ENCODE peak calls at places on chromosomes 3 and 15, in eight cellular contexts. One of them, this sample, is unnamed.
A peak's percentile ranks its signal among the peaks of the same experiment; 100 is the strongest.

GRCh38 chr3:172355836-172356235 is 92.4 kb downstream of the GHSR start:
- DNase-seq in activated CD4-positive, alpha-beta T cell treated with anti-CD3 and anti-CD28 coated beads, Interleukin-2, amount 50 U/mL, for 24 hours: no peak
- DNase-seq in CD4-positive, alpha-beta T cell: no peak
- DNase-seq in activated naive CD4-positive, alpha-beta T cell treated with anti-CD3 and anti-CD28 coated beads for 36 hours: no peak
- DNase-seq in A172: peak; percentile 82
- DNase-seq in AG20443: peak; percentile 46
- DNase-seq in substantia nigra: no peak
- DNase-seq in AG08395: peak; percentile 59
- DNase-seq in this sample: peak; percentile 91

GRCh38 chr3:33146791-33147445 is 33.1 kb downstream of the CRTAP start:
- DNase-seq in activated CD4-positive, alpha-beta T cell treated with anti-CD3 and anti-CD28 coated beads, Interleukin-2, amount 50 U/mL, for 24 hours: no peak
- DNase-seq in CD4-positive, alpha-beta T cell: no peak
- DNase-seq in activated naive CD4-positive, alpha-beta T cell treated with anti-CD3 and anti-CD28 coated beads for 36 hours: no peak
- DNase-seq in A172: peak; percentile 62
- DNase-seq in AG20443: no peak
- DNase-seq in substantia nigra: peak; percentile 47
- DNase-seq in AG08395: no peak
- DNase-seq in this sample: no peak

GRCh38 chr3:55207744-55208143 is 279.4 kb downstream of the WNT5A start:
- DNase-seq in activated CD4-positive, alpha-beta T cell treated with anti-CD3 and anti-CD28 coated beads, Interleukin-2, amount 50 U/mL, for 24 hours: no peak
- DNase-seq in CD4-positive, alpha-beta T cell: no peak
- DNase-seq in activated naive CD4-positive, alpha-beta T cell treated with anti-CD3 and anti-CD28 coated beads for 36 hours: no peak
- DNase-seq in A172: no peak
- DNase-seq in AG20443: no peak
- DNase-seq in substantia nigra: no peak
- DNase-seq in AG08395: no peak
- DNase-seq in this sample: no peak

GRCh38 chr3:191492601-191493000 is 31.6 kb downstream of the PYDC2 start:
- DNase-seq in activated CD4-positive, alpha-beta T cell treated with anti-CD3 and anti-CD28 coated beads, Interleukin-2, amount 50 U/mL, for 24 hours: no peak
- DNase-seq in CD4-positive, alpha-beta T cell: no peak
- DNase-seq in activated naive CD4-positive, alpha-beta T cell treated with anti-CD3 and anti-CD28 coated beads for 36 hours: no peak
- DNase-seq in A172: peak; percentile 46
- DNase-seq in AG20443: no peak
- DNase-seq in substantia nigra: no peak
- DNase-seq in AG08395: no peak
- DNase-seq in this sample: no peak

GRCh38 chr3:193928354-193929209 is 207.4 kb upstream of the HES1 start:
- DNase-seq in activated CD4-positive, alpha-beta T cell treated with anti-CD3 and anti-CD28 coated beads, Interleukin-2, amount 50 U/mL, for 24 hours: no peak
- DNase-seq in CD4-positive, alpha-beta T cell: no peak
- DNase-seq in activated naive CD4-positive, alpha-beta T cell treated with anti-CD3 and anti-CD28 coated beads for 36 hours: no peak
- DNase-seq in A172: peak; percentile 57
- DNase-seq in AG20443: no peak
- DNase-seq in substantia nigra: no peak
- DNase-seq in AG08395: no peak
- DNase-seq in this sample: no peak

GRCh38 chr3:78988324-78988723 is 779.5 kb downstream of the ROBO1 start:
- DNase-seq in activated CD4-positive, alpha-beta T cell treated with anti-CD3 and anti-CD28 coated beads, Interleukin-2, amount 50 U/mL, for 24 hours: no peak
- DNase-seq in CD4-positive, alpha-beta T cell: no peak
- DNase-seq in activated naive CD4-positive, alpha-beta T cell treated with anti-CD3 and anti-CD28 coated beads for 36 hours: no peak
- DNase-seq in A172: no peak
- DNase-seq in AG20443: peak; percentile 18
- DNase-seq in substantia nigra: no peak
- DNase-seq in AG08395: peak; percentile 25
- DNase-seq in this sample: peak; percentile 14

GRCh38 chr3:143307613-143308183 is 188.1 kb downstream of the CHST2 start:
- DNase-seq in activated CD4-positive, alpha-beta T cell treated with anti-CD3 and anti-CD28 coated beads, Interleukin-2, amount 50 U/mL, for 24 hours: no peak
- DNase-seq in CD4-positive, alpha-beta T cell: no peak
- DNase-seq in activated naive CD4-positive, alpha-beta T cell treated with anti-CD3 and anti-CD28 coated beads for 36 hours: no peak
- DNase-seq in A172: peak; percentile 97
- DNase-seq in AG20443: peak; percentile 25
- DNase-seq in substantia nigra: no peak
- DNase-seq in AG08395: no peak
- DNase-seq in this sample: no peak

GRCh38 chr15:86336051-86336788 is 256.5 kb downstream of the AGBL1 start:
- DNase-seq in activated CD4-positive, alpha-beta T cell treated with anti-CD3 and anti-CD28 coated beads, Interleukin-2, amount 50 U/mL, for 24 hours: no peak
- DNase-seq in CD4-positive, alpha-beta T cell: no peak
- DNase-seq in activated naive CD4-positive, alpha-beta T cell treated with anti-CD3 and anti-CD28 coated beads for 36 hours: peak; percentile 6
- DNase-seq in A172: no peak
- DNase-seq in AG20443: no peak
- DNase-seq in substantia nigra: no peak
- DNase-seq in AG08395: peak; percentile 80
- DNase-seq in this sample: no peak

GRCh38 chr3:9976736-9977709 is 9.6 kb downstream of the EMC3 start:
- DNase-seq in activated CD4-positive, alpha-beta T cell treated with anti-CD3 and anti-CD28 coated beads, Interleukin-2, amount 50 U/mL, for 24 hours: no peak
- DNase-seq in CD4-positive, alpha-beta T cell: no peak
- DNase-seq in activated naive CD4-positive, alpha-beta T cell treated with anti-CD3 and anti-CD28 coated beads for 36 hours: peak; percentile 10
- DNase-seq in A172: peak; percentile 98
- DNase-seq in AG20443: peak; percentile 90
- DNase-seq in substantia nigra: no peak
- DNase-seq in AG08395: peak; percentile 93
- DNase-seq in this sample: peak; percentile 97

GRCh38 chr15:74307827-74308642 is 59.4 kb downstream of the CYP11A1 start:
- DNase-seq in activated CD4-positive, alpha-beta T cell treated with anti-CD3 and anti-CD28 coated beads, Interleukin-2, amount 50 U/mL, for 24 hours: no peak
- DNase-seq in CD4-positive, alpha-beta T cell: no peak
- DNase-seq in activated naive CD4-positive, alpha-beta T cell treated with anti-CD3 and anti-CD28 coated beads for 36 hours: peak; percentile 61
- DNase-seq in A172: peak; percentile 70
- DNase-seq in AG20443: peak; percentile 86
- DNase-seq in substantia nigra: no peak
- DNase-seq in AG08395: peak; percentile 86
- DNase-seq in this sample: peak; percentile 47

GRCh38 chr15:68578960-68579935 is at the start of gene CORO2B:
- DNase-seq in activated CD4-positive, alpha-beta T cell treated with anti-CD3 and anti-CD28 coated beads, Interleukin-2, amount 50 U/mL, for 24 hours: no peak
- DNase-seq in CD4-positive, alpha-beta T cell: no peak
- DNase-seq in activated naive CD4-positive, alpha-beta T cell treated with anti-CD3 and anti-CD28 coated beads for 36 hours: peak; percentile 13
- DNase-seq in A172: peak; percentile 19
- DNase-seq in AG20443: peak; percentile 65
- DNase-seq in substantia nigra: peak; percentile 55
- DNase-seq in AG08395: peak; percentile 52
- DNase-seq in this sample: peak; percentile 34

GRCh38 chr15:62847900-62848489 is 194.6 kb upstream of the TPM1 start:
- DNase-seq in activated CD4-positive, alpha-beta T cell treated with anti-CD3 and anti-CD28 coated beads, Interleukin-2, amount 50 U/mL, for 24 hours: no peak
- DNase-seq in CD4-positive, alpha-beta T cell: peak; percentile 7
- DNase-seq in activated naive CD4-positive, alpha-beta T cell treated with anti-CD3 and anti-CD28 coated beads for 36 hours: peak; percentile 78
- DNase-seq in A172: peak; percentile 56
- DNase-seq in AG20443: peak; percentile 72
- DNase-seq in substantia nigra: no peak
- DNase-seq in AG08395: peak; percentile 24
- DNase-seq in this sample: peak; percentile 40

GRCh38 chr3:184381261-184382224 is 1.7 kb downstream of the CHRD start:
- DNase-seq in activated CD4-positive, alpha-beta T cell treated with anti-CD3 and anti-CD28 coated beads, Interleukin-2, amount 50 U/mL, for 24 hours: no peak
- DNase-seq in CD4-positive, alpha-beta T cell: no peak
- DNase-seq in activated naive CD4-positive, alpha-beta T cell treated with anti-CD3 and anti-CD28 coated beads for 36 hours: no peak
- DNase-seq in A172: no peak
- DNase-seq in AG20443: no peak
- DNase-seq in substantia nigra: no peak
- DNase-seq in AG08395: no peak
- DNase-seq in this sample: no peak

This sample was measured in HFFc6.